ENCODE peak calls at places on chromosomes 12 and 14, in seven cellular contexts. L, Q, Y, X, E, R and J are unnamed samples.

GRCh38 chr12:25424186-25424854 is 128.8 kb downstream of the LMNTD1 start:
- DNase-seq in E (no peak), L (no peak), Q (no peak), X (no peak), Y (no peak), R (no peak), J (no peak)

GRCh38 chr12:1855241-1855640 is 34.9 kb downstream of the LRTM2 start:
- DNase-seq in R (peak; percentile 46), E (no peak), Y (no peak), L (no peak), X (no peak), Q (no peak), J (no peak)

GRCh38 chr14:90419200-90419599 is 22.4 kb downstream of the CALM1 start:
- DNase-seq in L (peak; percentile 35), Y (no peak), R (no peak), E (no peak), Q (no peak), X (no peak), J (peak; percentile 88)

GRCh38 chr12:52646613-52647012 is 5.4 kb downstream of the KRT2 start:
- DNase-seq in X (no peak), E (no peak), R (no peak), L (no peak), Y (no peak), Q (no peak), J (no peak)

GRCh38 chr14:79597561-79597960 is 613.7 kb downstream of the DIO2 start:
- DNase-seq in Q (no peak), Y (no peak), L (no peak), R (no peak), X (no peak), E (no peak), J (no peak)

GRCh38 chr14:59349154-59349772 is 115.9 kb downstream of the GPR135 start:
- DNase-seq in Y (no peak), Q (no peak), E (no peak), L (no peak), R (no peak), X (no peak), J (no peak)

GRCh38 chr12:93682846-93683261 is 5.7 kb downstream of the CRADD start:
- DNase-seq in R (peak; percentile 77), X (no peak), Y (no peak), Q (no peak), E (no peak), L (no peak), J (no peak)

GRCh38 chr12:2035421-2036080 is 17.2 kb upstream of the CACNA1C start:
- DNase-seq in R (no peak), E (no peak), L (no peak), X (no peak), Y (no peak), Q (no peak), J (no peak)

GRCh38 chr12:11798856-11799530 is 149.5 kb downstream of the ETV6 start:
- DNase-seq in Y (peak; percentile 96), E (no peak), Q (no peak), X (no peak), R (peak; percentile 37), L (no peak), J (peak; percentile 63)

GRCh38 chr12:121365416-121366062 is 13.3 kb upstream of the ANAPC5 start:
- DNase-seq in X (no peak), Q (no peak), R (no peak), E (no peak), Y (no peak), L (no peak), J (no peak)

GRCh38 chr12:126030573-126030972 is 965.3 kb downstream of the AACS start:
- DNase-seq in E (no peak), X (no peak), R (no peak), L (no peak), Y (no peak), Q (no peak), J (no peak)

GRCh38 chr14:86604546-86604945 is 1074.6 kb downstream of the FLRT2 start:
- DNase-seq in Y (no peak), Q (no peak), X (no peak), L (no peak), R (no peak), E (no peak), J (no peak)

GRCh38 chr14:32666310-32666709 is 272.4 kb upstream of the NPAS3 start:
- DNase-seq in X (no peak), Y (no peak), L (no peak), Q (no peak), E (no peak), R (no peak), J (no peak)

GRCh38 chr12:124767075-124767821 is 96.4 kb downstream of the SCARB1 start:
- DNase-seq in R (peak; percentile 72), Q (peak; percentile 75), X (peak; percentile 95), L (peak; percentile 80), E (peak; percentile 77), Y (peak; percentile 24), J (peak; percentile 86)

GRCh38 chr14:75402867-75403413 is 24.9 kb upstream of the JDP2 start:
- DNase-seq in Q (no peak), Y (no peak), E (no peak), L (no peak), R (peak; percentile 64), X (no peak), J (no peak)

GRCh38 chr12:57319678-57320469 is 68.9 kb upstream of the STAC3 start:
- DNase-seq in Q (no peak), R (peak; percentile 4), Y (no peak), L (no peak), E (no peak), X (no peak), J (no peak)

GRCh38 chr12:120885521-120885920 is 18.6 kb downstream of the SPPL3 start:
- DNase-seq in L (no peak), E (no peak), X (no peak), R (no peak), Y (no peak), Q (no peak), J (no peak)